ENCODE peak calls at places on chromosomes 11 and 22, in ten cellular contexts. U, J, O, X, F, Y, H, K, R and N are unnamed samples.

GRCh38 chr22:50544078-50544745 is 1.5 kb upstream of the KLHDC7B start:
- DNase-seq in K (peak), O (no peak), F (peak), X (peak), U (peak), J (peak), Y (peak), H (peak), R (peak), N (peak)

GRCh38 chr22:23283591-23284503 is 103.5 kb downstream of the BCR start:
- DNase-seq in R (no peak), H (no peak), Y (no peak), F (no peak), J (no peak), K (no peak), X (peak), U (no peak), O (no peak), N (peak)

GRCh38 chr22:39087881-39088687 is 9.0 kb upstream of the APOBEC3H start:
- DNase-seq in J (no peak), H (no peak), O (no peak), R (no peak), U (no peak), K (no peak), Y (no peak), F (no peak), X (no peak), N (peak)

GRCh38 chr11:77039491-77040400 is 5.5 kb downstream of the B3GNT6 start:
- DNase-seq in X (peak), Y (no peak), U (peak), K (peak), J (no peak), H (peak), O (no peak), R (peak), F (no peak), N (no peak)

GRCh38 chr22:49540571-49541450 is 286.9 kb downstream of the BRD1 start:
- DNase-seq in U (no peak), F (no peak), O (no peak), X (no peak), H (no peak), K (no peak), R (no peak), Y (peak), J (no peak), N (no peak)

GRCh38 chr11:75800136-75800675 is 14.8 kb upstream of the UVRAG start:
- DNase-seq in U (no peak), J (no peak), O (no peak), K (no peak), R (no peak), H (no peak), Y (peak), F (no peak), X (no peak), N (no peak)

GRCh38 chr11:126416542-126417090 is 61.1 kb downstream of the ST3GAL4 start:
- DNase-seq in Y (peak), O (no peak), K (peak), U (peak), R (peak), F (peak), X (peak), J (peak), H (peak), N (peak)

GRCh38 chr11:83544871-83545270 is 258.7 kb upstream of the CCDC90B start:
- DNase-seq in H (no peak), Y (no peak), F (no peak), U (no peak), X (no peak), K (no peak), O (no peak), R (no peak), J (no peak), N (no peak)

GRCh38 chr11:62880231-62880802 is 379 bp upstream of the SLC3A2 start:
- DNase-seq in H (no peak), O (no peak), J (no peak), K (peak), Y (peak), R (peak), F (no peak), U (peak), X (peak), N (no peak)

GRCh38 chr11:113201055-113201818 is 113.1 kb upstream of the TTC12 start:
- DNase-seq in U (no peak), X (no peak), K (no peak), H (no peak), R (no peak), Y (no peak), J (peak), F (no peak), O (no peak), N (no peak)

GRCh38 chr22:32536352-32536751 is 61.7 kb downstream of the FBXO7 start:
- DNase-seq in X (no peak), F (no peak), U (no peak), K (no peak), H (no peak), R (no peak), J (no peak), O (no peak), Y (no peak), N (no peak)

GRCh38 chr11:117868815-117869642 is 7.4 kb downstream of the FXYD6 start:
- DNase-seq in K (no peak), H (peak), F (no peak), Y (peak), J (no peak), U (no peak), X (no peak), O (no peak), R (no peak), N (no peak)

GRCh38 chr22:41815716-41816115 is 15.2 kb downstream of the CCDC134 start:
- DNase-seq in F (no peak), U (no peak), X (no peak), R (no peak), H (no peak), Y (no peak), K (no peak), J (no peak), O (no peak), N (no peak)

GRCh38 chr11:13114566-13115465 is 105.7 kb downstream of the RASSF10 start:
- DNase-seq in J (peak), Y (no peak), H (no peak), F (no peak), R (no peak), X (no peak), K (no peak), O (no peak), U (no peak), N (peak)

GRCh38 chr11:31422703-31423102 is 53.0 kb downstream of the DNAJC24 start:
- DNase-seq in R (no peak), K (no peak), Y (no peak), H (no peak), J (no peak), O (no peak), X (no peak), U (no peak), F (no peak), N (no peak)

GRCh38 chr11:69141742-69142141 is 14.0 kb upstream of the SMIM38 start:
- DNase-seq in O (no peak), Y (peak), U (no peak), H (no peak), F (no peak), X (no peak), J (no peak), R (no peak), K (no peak), N (no peak)